ENCODE peak calls at places on chromosomes 5 and 9, in four cellular contexts. One of them, this sample, is unnamed.

GRCh38 chr5:59193616-59194319 is 610.9 kb downstream of the RAB3C start:
- DNase-seq in HepG2: no peak
- DNase-seq in WTC11: no peak
- DNase-seq in K562: no peak
- DNase-seq in this sample: no peak

GRCh38 chr5:92838253-92838652 is 742.8 kb downstream of the NR2F1-AS1 start:
- DNase-seq in HepG2: peak
- DNase-seq in WTC11: no peak
- DNase-seq in K562: no peak
- DNase-seq in this sample: no peak

GRCh38 chr9:133975511-133975910 is 16.6 kb downstream of the VAV2 start:
- DNase-seq in HepG2: no peak
- DNase-seq in WTC11: no peak
- DNase-seq in K562: no peak
- DNase-seq in this sample: no peak

GRCh38 chr9:70389642-70390266 is 24.7 kb downstream of the KLF9 start:
- DNase-seq in HepG2: no peak
- DNase-seq in WTC11: no peak
- DNase-seq in K562: no peak
- DNase-seq in this sample: no peak

GRCh38 chr9:33117306-33117705 is 40.8 kb upstream of the SMU1 start:
- DNase-seq in HepG2: no peak
- DNase-seq in WTC11: no peak
- DNase-seq in K562: no peak
- DNase-seq in this sample: no peak

GRCh38 chr5:19018822-19019221 is 969.2 kb downstream of the CDH18 start:
- DNase-seq in HepG2: no peak
- DNase-seq in WTC11: no peak
- DNase-seq in K562: peak
- DNase-seq in this sample: peak

GRCh38 chr9:84315278-84315877 is 25.2 kb downstream of the SLC28A3 start:
- DNase-seq in HepG2: peak
- DNase-seq in WTC11: peak
- DNase-seq in K562: peak
- DNase-seq in this sample: peak

GRCh38 chr9:111645806-111646205 is 14.7 kb downstream of the DNAJC25 start:
- DNase-seq in HepG2: no peak
- DNase-seq in WTC11: no peak
- DNase-seq in K562: no peak
- DNase-seq in this sample: no peak

DNA sequence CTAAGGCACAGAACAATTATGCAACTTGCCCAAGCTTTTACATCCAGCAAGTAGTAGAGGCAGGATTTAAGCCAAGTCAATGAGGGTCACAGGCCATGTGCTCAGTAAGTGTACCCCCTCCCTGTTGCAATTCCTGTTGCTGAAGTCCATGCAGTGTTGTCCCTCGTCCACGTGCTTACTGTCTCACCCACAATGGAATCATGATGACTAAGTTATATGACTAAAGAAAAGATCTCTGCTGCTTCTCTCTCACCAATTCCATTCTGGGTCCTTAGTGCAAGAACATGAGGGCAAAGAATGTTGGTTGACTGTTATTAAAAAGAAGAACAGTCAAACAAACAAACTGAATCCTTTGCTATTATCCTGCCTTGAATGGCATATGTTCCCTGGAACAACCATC is 233.6 kb upstream of the SLC24A2 start:
- DNase-seq in HepG2: no peak
- DNase-seq in WTC11: no peak
- DNase-seq in K562: no peak
- DNase-seq in this sample: no peak
- TF ChIP-seq ELF4 in HepG2: no peak
- TF ChIP-seq ELF4 in WTC11: no peak
- TF ChIP-seq ELF4 in K562: no peak
- TF ChIP-seq ELF4 in this sample: no peak

DNA sequence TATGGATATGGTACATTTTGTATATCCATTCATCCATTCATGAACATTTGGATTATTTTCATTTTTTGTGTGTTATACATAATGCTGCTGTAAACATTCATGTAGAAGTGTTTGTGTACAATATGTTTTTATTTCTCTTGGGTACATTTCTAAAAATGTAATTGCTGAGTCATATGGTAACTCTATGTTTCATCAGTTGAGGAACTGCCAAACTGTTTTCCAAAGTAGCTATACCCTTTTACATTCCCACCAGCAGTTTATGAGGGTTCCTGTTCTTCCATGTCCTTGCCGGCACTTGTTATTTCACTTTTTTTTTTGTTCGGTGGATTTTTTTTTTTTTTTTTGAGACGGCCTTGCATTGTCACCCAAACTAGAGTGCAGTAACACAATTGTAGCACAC is 54.0 kb upstream of the MCCC2 start:
- DNase-seq in HepG2: no peak
- DNase-seq in WTC11: no peak
- DNase-seq in K562: no peak
- DNase-seq in this sample: no peak
- TF ChIP-seq ELF4 in HepG2: no peak
- TF ChIP-seq ELF4 in WTC11: no peak
- TF ChIP-seq ELF4 in K562: no peak
- TF ChIP-seq ELF4 in this sample: no peak

DNA sequence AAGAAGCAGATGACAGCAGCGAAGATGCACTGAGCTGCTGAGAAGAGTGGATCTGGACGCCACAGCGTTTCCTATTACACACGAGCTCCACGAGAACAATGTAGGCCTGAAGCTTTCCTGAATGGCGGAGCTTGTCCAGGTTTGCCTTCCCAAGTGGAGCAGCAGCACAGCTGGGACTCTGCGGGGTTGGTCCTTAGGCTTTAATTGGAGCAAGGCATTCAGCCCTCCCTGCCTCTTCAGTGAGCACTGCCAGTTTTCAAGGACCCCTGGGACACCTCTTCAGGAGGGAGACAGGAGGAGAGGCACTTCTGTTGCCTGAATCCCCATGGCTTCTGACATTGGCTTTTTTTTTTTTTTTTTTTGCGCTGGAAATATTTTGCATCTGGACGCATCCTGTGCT is 179.4 kb downstream of the SEMA6A start:
- DNase-seq in HepG2: no peak
- DNase-seq in WTC11: no peak
- DNase-seq in K562: no peak
- DNase-seq in this sample: no peak
- TF ChIP-seq ELF4 in HepG2: no peak
- TF ChIP-seq ELF4 in WTC11: no peak
- TF ChIP-seq ELF4 in K562: no peak
- TF ChIP-seq ELF4 in this sample: no peak

GRCh38 chr5:132008961-132009680 is 2.3 kb downstream of the ACSL6 start:
- DNase-seq in HepG2: no peak
- DNase-seq in WTC11: peak
- DNase-seq in K562: peak
- DNase-seq in this sample: no peak
- TF ChIP-seq ELF4 in HepG2: no peak
- TF ChIP-seq ELF4 in WTC11: no peak
- TF ChIP-seq ELF4 in K562: no peak
- TF ChIP-seq ELF4 in this sample: no peak

GRCh38 chr5:88269222-88269771 is 652 bp upstream of the TMEM161B start:
- DNase-seq in HepG2: peak
- DNase-seq in WTC11: no peak
- DNase-seq in K562: no peak
- DNase-seq in this sample: peak
- TF ChIP-seq ELF4 in HepG2: no peak
- TF ChIP-seq ELF4 in WTC11: no peak
- TF ChIP-seq ELF4 in K562: no peak
- TF ChIP-seq ELF4 in this sample: no peak

DNA sequence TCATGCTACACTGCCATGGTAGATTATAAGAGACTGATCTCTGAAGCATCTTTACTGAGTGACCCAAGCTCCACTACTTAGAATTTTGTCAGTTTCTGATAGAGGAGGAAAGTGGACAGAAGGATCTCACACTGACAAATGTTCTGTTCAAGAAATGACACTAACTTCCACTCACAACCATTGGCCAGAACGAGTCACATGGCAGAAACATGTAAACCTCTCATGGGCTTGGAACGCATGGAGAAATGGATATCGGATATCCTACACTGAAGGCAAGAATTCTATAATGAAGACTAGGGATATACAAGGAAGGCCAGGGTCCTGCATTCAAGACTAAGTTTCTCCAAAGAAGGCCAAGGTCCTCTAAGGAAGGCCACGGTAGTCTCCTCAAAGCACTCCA is 31.1 kb downstream of the EGFLAM start:
- DNase-seq in HepG2: no peak
- DNase-seq in WTC11: no peak
- DNase-seq in K562: no peak
- DNase-seq in this sample: no peak
- TF ChIP-seq ELF4 in HepG2: no peak
- TF ChIP-seq ELF4 in WTC11: no peak
- TF ChIP-seq ELF4 in K562: no peak
- TF ChIP-seq ELF4 in this sample: no peak

DNA sequence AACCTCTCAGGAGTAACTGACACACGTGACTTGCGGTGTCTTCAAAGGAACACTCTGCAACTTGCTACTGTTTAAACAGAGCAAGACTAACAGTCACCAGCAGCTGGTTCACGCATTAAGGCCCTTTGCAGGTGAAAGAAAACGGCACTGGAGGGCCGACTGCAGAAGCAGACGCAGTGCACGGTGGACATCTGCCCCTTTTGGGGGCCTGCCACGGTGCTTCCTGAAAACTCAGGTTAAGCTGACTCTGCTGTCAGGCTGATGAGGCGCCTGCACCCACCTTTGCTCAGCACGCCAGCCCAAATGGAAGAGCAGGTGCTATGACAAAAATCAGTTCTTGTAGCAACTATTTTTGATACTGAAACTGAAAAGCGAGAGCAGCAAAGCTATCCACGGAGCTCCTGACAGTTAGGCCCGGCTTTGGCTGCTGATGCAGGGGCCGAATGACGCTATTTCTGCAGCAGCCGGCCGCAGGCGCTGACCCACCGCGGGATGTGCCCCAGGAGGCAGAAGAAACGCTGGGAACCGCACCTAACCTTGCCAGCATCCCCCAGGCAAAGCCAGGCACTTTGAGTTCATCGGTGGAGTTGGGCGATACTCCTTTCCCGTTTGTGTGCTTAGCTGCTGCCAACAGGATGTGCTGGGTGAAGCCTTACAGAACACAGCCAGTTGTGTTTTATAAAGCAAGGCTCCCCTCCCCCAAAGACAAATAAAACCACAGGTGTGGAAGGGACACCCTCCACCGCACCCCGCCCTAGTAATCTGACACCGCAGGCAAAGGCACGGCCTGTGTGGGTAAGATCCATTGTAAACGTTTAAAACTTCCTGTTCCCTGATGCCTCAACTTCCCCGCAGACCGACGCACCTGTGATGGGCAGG is 21.1 kb upstream of the TERT start:
- DNase-seq in HepG2: peak
- DNase-seq in WTC11: peak
- DNase-seq in K562: peak
- DNase-seq in this sample: no peak
- TF ChIP-seq ELF4 in HepG2: no peak
- TF ChIP-seq ELF4 in WTC11: no peak
- TF ChIP-seq ELF4 in K562: no peak
- TF ChIP-seq ELF4 in this sample: no peak

GRCh38 chr5:137078171-137078665 is 420.9 kb downstream of the SPOCK1 start:
- DNase-seq in HepG2: no peak
- DNase-seq in WTC11: no peak
- DNase-seq in K562: no peak
- DNase-seq in this sample: no peak
- TF ChIP-seq ELF4 in HepG2: no peak
- TF ChIP-seq ELF4 in WTC11: no peak
- TF ChIP-seq ELF4 in K562: no peak
- TF ChIP-seq ELF4 in this sample: no peak

GRCh38 chr5:176157656-176158055 is 80.6 kb upstream of the SIMC1 start:
- DNase-seq in HepG2: no peak
- DNase-seq in WTC11: no peak
- DNase-seq in K562: no peak
- DNase-seq in this sample: no peak
- TF ChIP-seq ELF4 in HepG2: no peak
- TF ChIP-seq ELF4 in WTC11: no peak
- TF ChIP-seq ELF4 in K562: no peak
- TF ChIP-seq ELF4 in this sample: no peak

This sample was measured in HEK293T.